ENCODE peak calls at places on chromosomes 7 and 10, in nine cellular contexts. B is psoas muscle, C is upper lobe of right lung, Q is HL-60, K is endothelial cell, V is tibial nerve, L is heart right ventricle, F is GM13977, X is endothelial cell of umbilical vein. J is an unnamed sample.

GRCh38 chr7:9981950-9982349 is 991.7 kb upstream of the PHF14 start:
- DNase-seq in B (no peak), C (no peak), Q (no peak), K (no peak), V (no peak), L (no peak), F (no peak), X (no peak), J (no peak)

GRCh38 chr10:49621561-49621960 is 7.7 kb downstream of the CHAT start:
- DNase-seq in B (no peak), C (peak), Q (no peak), K (no peak), V (no peak), L (no peak), F (no peak), X (no peak), J (peak)

GRCh38 chr7:104552102-104552501 is 223.7 kb downstream of the LHFPL3 start:
- DNase-seq in B (no peak), C (no peak), Q (peak), K (peak), V (peak), L (peak), F (peak), X (peak), J (no peak)

GRCh38 chr10:89389254-89389653 is 3.2 kb upstream of the IFIT1 start:
- DNase-seq in B (no peak), C (no peak), Q (no peak), K (no peak), V (no peak), L (no peak), F (peak), X (peak), J (no peak)

GRCh38 chr10:52232561-52233350 is 81.3 kb upstream of the DKK1 start:
- DNase-seq in B (no peak), C (no peak), Q (no peak), K (no peak), V (no peak), L (no peak), F (peak), X (peak), J (no peak)

GRCh38 chr10:74051729-74052342 is 53.9 kb downstream of the VCL start:
- DNase-seq in B (no peak), C (no peak), Q (no peak), K (no peak), V (no peak), L (no peak), F (no peak), X (no peak), J (no peak)

GRCh38 chr10:113849946-113850345 is 3.9 kb downstream of the DCLRE1A start:
- DNase-seq in B (no peak), C (no peak), Q (no peak), K (no peak), V (no peak), L (no peak), F (no peak), X (no peak), J (no peak)

GRCh38 chr10:30171601-30172000 is 112.2 kb upstream of the JCAD start:
- DNase-seq in B (no peak), C (no peak), Q (no peak), K (no peak), V (no peak), L (no peak), F (no peak), X (no peak), J (no peak)

GRCh38 chr10:72665925-72666324 is 26.0 kb upstream of the MCU start:
- DNase-seq in B (no peak), C (no peak), Q (no peak), K (no peak), V (no peak), L (no peak), F (no peak), X (peak), J (no peak)

GRCh38 chr7:29345590-29345989 is 151.0 kb downstream of the CHN2 start:
- DNase-seq in B (peak), C (peak), Q (peak), K (peak), V (no peak), L (peak), F (no peak), X (peak), J (no peak)

GRCh38 chr10:20100157-20100556 is 283.9 kb downstream of the PLXDC2 start:
- DNase-seq in B (no peak), C (no peak), Q (no peak), K (no peak), V (no peak), L (peak), F (no peak), X (peak), J (no peak)

GRCh38 chr10:87538092-87538795 is 33.6 kb downstream of the MINPP1 start:
- DNase-seq in B (no peak), C (no peak), Q (no peak), K (no peak), V (no peak), L (no peak), F (no peak), X (no peak), J (no peak)

GRCh38 chr7:108196004-108196403 is 65.8 kb upstream of the LAMB4 start:
- DNase-seq in B (no peak), C (no peak), Q (no peak), K (no peak), V (no peak), L (no peak), F (no peak), X (peak), J (no peak)

GRCh38 chr10:126854726-126855125 is 50.5 kb upstream of the DOCK1 start:
- DNase-seq in B (no peak), C (no peak), Q (no peak), K (no peak), V (no peak), L (no peak), F (no peak), X (no peak), J (no peak)

GRCh38 chr7:86818903-86819302 is 175.2 kb downstream of the GRM3 start:
- DNase-seq in B (no peak), C (no peak), Q (no peak), K (no peak), V (no peak), L (no peak), F (no peak), X (no peak), J (no peak)

GRCh38 chr10:49172204-49173132 is 15.7 kb downstream of the TMEM273 start:
- DNase-seq in B (no peak), C (no peak), Q (no peak), K (no peak), V (no peak), L (no peak), F (no peak), X (no peak), J (no peak)

GRCh38 chr7:150686030-150686626 is 622 bp downstream of the GIMAP2 start:
- DNase-seq in B (no peak), C (no peak), Q (no peak), K (no peak), V (no peak), L (no peak), F (no peak), X (peak), J (no peak)

GRCh38 chr7:79009647-79010046 is 443.8 kb downstream of the MAGI2 start:
- DNase-seq in B (no peak), C (no peak), Q (no peak), K (no peak), V (no peak), L (no peak), F (no peak), X (no peak), J (no peak)

DNA sequence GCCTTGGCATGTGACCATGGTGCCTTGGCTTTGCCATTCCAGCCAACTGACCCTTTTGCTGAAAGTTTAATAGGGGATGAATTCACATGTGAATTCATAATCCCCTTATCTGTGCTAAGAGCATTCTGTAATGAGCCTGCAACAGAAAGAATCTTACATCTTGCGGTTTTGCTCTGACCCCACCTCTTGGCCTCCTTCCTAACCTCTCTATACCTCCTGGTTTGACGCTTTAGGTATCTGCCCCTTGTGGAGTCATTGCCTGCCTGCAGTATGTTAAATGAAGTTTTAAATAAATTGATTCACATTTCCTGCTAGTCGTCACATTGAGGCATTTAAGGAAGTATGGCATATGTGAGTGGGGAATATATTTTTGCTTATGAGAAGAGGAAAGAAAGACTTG is 60.7 kb downstream of the LRMDA start:
- DNase-seq in B (no peak), C (no peak), Q (peak), K (no peak), V (no peak), L (no peak), F (no peak), X (no peak), J (no peak)
- TF ChIP-seq CTCF in B (no peak), C (no peak), Q (no peak), K (no peak), V (peak), L (no peak), F (no peak), X (no peak), J (no peak)

GRCh38 chr10:22662693-22663330 is 51.6 kb downstream of the PIP4K2A start:
- DNase-seq in B (no peak), C (no peak), Q (no peak), K (no peak), V (no peak), L (no peak), F (no peak), X (no peak), J (no peak)
- TF ChIP-seq CTCF in B (no peak), C (no peak), Q (no peak), K (no peak), V (no peak), L (no peak), F (no peak), X (no peak), J (no peak)

DNA sequence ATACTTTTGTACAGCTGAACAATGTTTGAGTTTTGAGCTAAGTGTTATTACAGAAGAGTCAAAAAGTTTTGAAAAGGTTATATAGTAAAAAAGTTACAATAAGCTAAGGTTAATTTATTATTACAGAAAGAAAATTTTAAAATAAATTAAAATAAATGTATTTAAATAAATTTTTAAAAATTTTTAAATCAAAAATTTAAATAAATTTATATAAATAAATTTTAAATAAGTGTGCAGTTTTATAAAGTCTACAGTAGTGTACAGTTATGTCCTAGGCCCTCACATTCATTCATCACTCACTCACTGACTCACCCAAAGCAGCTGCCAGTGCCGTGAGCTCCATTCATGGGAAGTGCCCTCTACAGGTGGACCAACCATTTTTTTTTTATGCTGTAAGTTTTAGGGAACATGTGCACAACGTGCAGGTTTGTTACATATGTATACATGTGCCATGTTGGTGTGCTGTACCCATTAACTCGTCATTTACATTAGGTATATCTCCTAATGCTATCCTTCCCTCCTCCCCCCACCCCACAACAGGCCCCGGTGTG is 462.9 kb upstream of the ZMIZ1 start:
- DNase-seq in B (no peak), C (no peak), Q (no peak), K (no peak), V (no peak), L (no peak), F (no peak), X (no peak), J (no peak)
- TF ChIP-seq CTCF in B (no peak), C (no peak), Q (no peak), K (no peak), V (no peak), L (no peak), F (no peak), X (no peak), J (no peak)

GRCh38 chr7:99840136-99840869 is 12.5 kb downstream of the CYP3A43 start:
- DNase-seq in B (no peak), C (no peak), Q (no peak), K (no peak), V (no peak), L (no peak), F (no peak), X (no peak), J (no peak)

GRCh38 chr7:99839560-99840011 is 11.8 kb downstream of the CYP3A43 start:
- DNase-seq in B (no peak), C (no peak), Q (no peak), K (no peak), V (no peak), L (no peak), F (no peak), X (no peak), J (no peak)

GRCh38 chr7:99834382-99834781 is 6.6 kb downstream of the CYP3A43 start:
- DNase-seq in B (no peak), C (no peak), Q (no peak), K (no peak), V (no peak), L (no peak), F (no peak), X (no peak), J (no peak)

GRCh38 chr7:99835189-99835588 is 7.4 kb downstream of the CYP3A43 start:
- DNase-seq in B (no peak), C (no peak), Q (no peak), K (no peak), V (no peak), L (no peak), F (no peak), X (no peak), J (no peak)

DNA sequence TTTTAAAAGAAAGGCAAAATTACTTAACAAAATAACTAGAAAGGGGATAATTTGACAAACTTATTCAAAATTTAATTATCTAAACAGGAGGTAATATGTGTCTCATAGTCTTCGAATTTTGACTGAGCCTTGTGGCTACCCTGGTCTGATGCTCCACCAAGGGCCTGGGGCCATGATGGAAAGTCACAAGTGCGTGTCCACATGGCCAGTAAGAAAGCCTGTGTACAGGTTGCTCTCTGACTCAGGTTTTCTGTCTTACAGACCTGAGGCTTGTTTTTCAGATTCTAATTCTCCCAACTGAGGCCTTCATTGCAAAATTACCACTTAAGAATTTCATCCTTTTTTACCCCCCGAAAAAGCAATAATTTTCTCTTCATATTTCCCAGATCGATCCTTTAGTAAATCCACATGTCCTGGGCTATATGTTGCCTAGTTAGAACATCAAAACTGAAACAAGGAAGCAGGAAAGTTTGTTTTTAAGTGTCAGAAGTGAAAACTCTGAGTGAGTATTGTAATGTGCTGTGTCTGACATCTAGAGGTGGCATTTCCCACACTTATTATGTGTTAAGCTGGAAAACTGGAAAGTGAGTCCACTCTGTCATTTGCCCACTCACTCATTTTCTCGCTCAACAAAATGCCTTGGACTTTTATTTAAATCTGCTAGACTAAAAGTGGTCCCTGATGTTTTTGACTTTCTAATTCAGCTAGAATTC is 10.0 kb downstream of the CYP3A43 start:
- DNase-seq in B (no peak), C (no peak), Q (no peak), K (no peak), V (no peak), L (no peak), F (peak), X (no peak), J (no peak)
- TF ChIP-seq CTCF in B (peak), C (peak), Q (no peak), K (no peak), V (no peak), L (no peak), F (peak), X (no peak), J (no peak)

GRCh38 chr7:158591944-158592343 is 4.3 kb upstream of the PTPRN2 start:
- DNase-seq in B (no peak), C (no peak), Q (no peak), K (no peak), V (no peak), L (no peak), F (no peak), X (no peak), J (no peak)
- TF ChIP-seq CTCF in B (no peak), C (no peak), Q (no peak), K (no peak), V (no peak), L (no peak), F (no peak), X (no peak), J (no peak)

GRCh38 chr7:140324714-140325113 is 73.6 kb downstream of the SLC37A3 start:
- DNase-seq in B (no peak), C (no peak), Q (no peak), K (no peak), V (no peak), L (no peak), F (no peak), X (no peak), J (no peak)

GRCh38 chr7:140322759-140323158 is 75.6 kb downstream of the SLC37A3 start:
- DNase-seq in B (no peak), C (no peak), Q (no peak), K (no peak), V (no peak), L (no peak), F (no peak), X (no peak), J (no peak)

GRCh38 chr7:140325600-140325999 is 72.7 kb downstream of the SLC37A3 start:
- DNase-seq in B (no peak), C (no peak), Q (no peak), K (no peak), V (no peak), L (no peak), F (no peak), X (no peak), J (no peak)

GRCh38 chr7:140327261-140327661 is 71.1 kb downstream of the SLC37A3 start:
- DNase-seq in B (no peak), C (no peak), Q (no peak), K (no peak), V (no peak), L (no peak), F (no peak), X (no peak), J (no peak)

DNA sequence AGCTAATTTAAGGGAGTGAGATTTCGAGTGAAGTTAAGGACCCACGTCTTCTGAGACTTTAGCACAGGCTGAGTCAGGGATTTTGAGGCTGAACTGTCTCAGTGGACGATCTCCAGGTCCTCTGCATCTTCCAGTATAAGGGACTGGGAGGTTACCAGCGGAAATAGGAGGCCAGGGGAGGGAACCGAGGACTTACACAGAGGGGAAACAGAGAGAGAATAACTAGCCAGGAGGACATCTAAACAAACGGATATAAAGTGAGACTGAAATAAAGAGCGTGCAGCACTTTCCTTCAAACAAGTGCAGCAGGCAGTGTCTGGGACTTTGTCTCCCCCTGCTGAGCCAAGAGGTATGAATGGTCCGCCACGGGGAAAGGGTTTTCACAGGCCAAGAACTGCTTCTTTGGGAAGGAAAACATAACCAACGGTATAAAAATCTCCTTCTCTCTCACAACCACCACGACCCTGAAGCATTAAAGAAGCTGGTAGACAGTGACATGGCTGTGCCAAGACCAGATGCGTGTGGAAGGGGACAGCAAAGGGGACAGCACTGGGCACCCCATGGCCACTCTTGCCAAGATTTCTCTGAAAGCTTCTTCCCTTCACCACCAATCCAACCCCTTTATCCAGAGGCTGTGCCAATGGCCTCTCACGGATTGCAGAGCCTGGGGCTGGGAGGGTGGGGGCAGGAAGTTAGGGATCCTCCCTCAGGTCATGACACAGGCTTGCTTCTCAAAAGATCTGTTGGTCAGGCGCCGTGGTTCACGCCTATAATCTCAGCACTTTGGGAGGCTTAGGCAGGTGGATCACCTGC is 72.0 kb downstream of the SLC37A3 start:
- DNase-seq in B (peak), C (no peak), Q (peak), K (peak), V (peak), L (peak), F (peak), X (peak), J (peak)
- TF ChIP-seq CTCF in B (peak), C (peak), Q (peak), K (no peak), V (peak), L (peak), F (peak), X (peak), J (peak)

GRCh38 chr10:10776363-10776762 is 241.3 kb upstream of the CELF2 start:
- DNase-seq in B (no peak), C (no peak), Q (no peak), K (no peak), V (no peak), L (no peak), F (no peak), X (no peak), J (no peak)

GRCh38 chr10:10778959-10779358 is 238.7 kb upstream of the CELF2 start:
- DNase-seq in B (no peak), C (no peak), Q (no peak), K (no peak), V (no peak), L (no peak), F (no peak), X (no peak), J (no peak)

GRCh38 chr10:10774416-10774815 is 243.3 kb upstream of the CELF2 start:
- DNase-seq in B (no peak), C (no peak), Q (no peak), K (no peak), V (no peak), L (no peak), F (no peak), X (no peak), J (no peak)

GRCh38 chr10:10777723-10778122 is 239.9 kb upstream of the CELF2 start:
- DNase-seq in B (no peak), C (no peak), Q (no peak), K (no peak), V (no peak), L (no peak), F (no peak), X (no peak), J (no peak)

DNA sequence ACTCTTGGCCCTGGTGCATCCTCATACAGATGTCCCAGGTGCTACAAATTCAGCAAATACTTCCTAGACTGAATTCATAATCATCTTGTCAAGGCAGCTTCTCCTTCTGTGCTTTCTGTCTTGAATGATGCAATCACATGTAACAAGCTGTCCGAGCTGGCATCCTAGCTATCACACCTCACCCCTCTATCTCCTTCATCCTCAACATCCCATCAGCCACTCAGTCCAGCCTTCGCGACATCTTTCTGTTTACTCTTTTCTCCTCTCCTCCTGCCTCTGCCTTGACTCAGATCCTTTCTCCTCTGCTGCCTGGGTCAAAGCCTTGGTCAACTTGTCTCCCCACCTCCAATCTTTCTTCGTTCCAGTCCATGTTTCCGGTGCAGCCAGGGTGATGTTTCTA is 240.4 kb upstream of the CELF2 start:
- DNase-seq in B (no peak), C (no peak), Q (no peak), K (no peak), V (no peak), L (no peak), F (no peak), X (no peak), J (no peak)
- TF ChIP-seq CTCF in B (no peak), C (no peak), Q (no peak), K (no peak), V (no peak), L (no peak), F (no peak), X (no peak), J (no peak)

J was measured in CD14-positive monocyte.